ENCODE peak calls at places on chromosomes 16 and 17, in seven cellular contexts. I is T-helper 9 cell; U is GM03348; Z is substantia nigra; B is NCI-H1417; P is fibroblast of lung; L is stimulated activated CD4-positive, alpha-beta T cell treated with anti-CD3 and anti-CD28 coated beads, Interleukin-15, amount 100 ng/mL, for 1 hour. Q is an unnamed sample.
A peak's percentile ranks its signal among the peaks of the same experiment; 100 is the strongest.

GRCh38 chr16:25014500-25015147 is 545 bp downstream of the ARHGAP17 start:
- DNase-seq in I (peak; percentile 8), U (peak; percentile 56), Z (peak; percentile 65), B (peak; percentile 7), P (peak; percentile 52), L (peak; percentile 9), Q (no peak)

GRCh38 chr17:44924107-44924544 is 8.8 kb upstream of the GFAP start:
- DNase-seq in I (no peak), U (no peak), Z (no peak), B (no peak), P (no peak), L (no peak), Q (no peak)

GRCh38 chr17:7644768-7645167 is 6.0 kb upstream of the ATP1B2 start:
- DNase-seq in I (no peak), U (no peak), Z (no peak), B (no peak), P (no peak), L (no peak), Q (no peak)

GRCh38 chr16:71723537-71724319 is 773 bp downstream of the PHLPP2 start:
- DNase-seq in I (peak; percentile 76), U (peak; percentile 96), Z (peak; percentile 91), B (peak; percentile 85), P (peak; percentile 52), L (peak; percentile 63), Q (no peak)

GRCh38 chr17:65115721-65116312 is 21.4 kb upstream of the RGS9 start:
- DNase-seq in I (no peak), U (no peak), Z (no peak), B (no peak), P (no peak), L (no peak), Q (no peak)

GRCh38 chr17:42657824-42658588 is 1.1 kb upstream of the TUBG2 start:
- DNase-seq in I (no peak), U (no peak), Z (no peak), B (no peak), P (no peak), L (no peak), Q (no peak)

GRCh38 chr16:72108353-72109102 is 14.9 kb downstream of the DHX38 start:
- DNase-seq in I (no peak), U (no peak), Z (no peak), B (no peak), P (no peak), L (no peak), Q (no peak)

GRCh38 chr17:38591759-38592241 is 14.0 kb downstream of the SRCIN1 start:
- DNase-seq in I (no peak), U (peak; percentile 73), Z (no peak), B (no peak), P (no peak), L (no peak), Q (no peak)

GRCh38 chr17:321386-321941 is 31.1 kb downstream of the RPH3AL start:
- DNase-seq in I (no peak), U (no peak), Z (no peak), B (no peak), P (no peak), L (no peak), Q (no peak)

GRCh38 chr16:26281681-26282080 is 589.9 kb downstream of the HS3ST4 start:
- DNase-seq in I (no peak), U (no peak), Z (no peak), B (no peak), P (no peak), L (no peak), Q (no peak)

GRCh38 chr17:44123356-44124117 is at the start of gene HDAC5:
- DNase-seq in I (peak; percentile 93), U (peak; percentile 98), Z (peak; percentile 98), B (peak; percentile 93), P (peak; percentile 95), L (peak; percentile 90), Q (peak; percentile 89)

GRCh38 chr17:17924131-17924856 is 47.9 kb downstream of the TOM1L2 start:
- DNase-seq in I (no peak), U (no peak), Z (no peak), B (no peak), P (no peak), L (no peak), Q (no peak)

GRCh38 chr16:4472880-4473279 is 1.5 kb downstream of the NMRAL1 start:
- DNase-seq in I (no peak), U (no peak), Z (no peak), B (no peak), P (no peak), L (no peak), Q (no peak)

Q was measured in fibroblast of the conjunctiva.